ENCODE peak calls at places on chromosomes 2 and 18, in five cellular contexts. One of them, this sample, is unnamed.

GRCh38 chr18:23837591-23837990 is 148.3 kb downstream of the LAMA3 start:
- DNase-seq in CD4-positive, alpha-beta T cell: no peak
- DNase-seq in coronary artery: no peak
- DNase-seq in A549: no peak
- DNase-seq in hepatocyte: no peak
- DNase-seq in this sample: no peak

GRCh38 chr2:174399171-174399570 is 3.6 kb downstream of the SCRN3 start:
- DNase-seq in CD4-positive, alpha-beta T cell: no peak
- DNase-seq in coronary artery: no peak
- DNase-seq in A549: no peak
- DNase-seq in hepatocyte: no peak
- DNase-seq in this sample: no peak

GRCh38 chr2:101868525-101868924 is 123.2 kb upstream of the IL1R2 start:
- DNase-seq in CD4-positive, alpha-beta T cell: no peak
- DNase-seq in coronary artery: no peak
- DNase-seq in A549: no peak
- DNase-seq in hepatocyte: no peak
- DNase-seq in this sample: no peak

GRCh38 chr18:44601447-44601846 is 79.2 kb upstream of the SETBP1 start:
- DNase-seq in CD4-positive, alpha-beta T cell: no peak
- DNase-seq in coronary artery: no peak
- DNase-seq in A549: no peak
- DNase-seq in hepatocyte: peak
- DNase-seq in this sample: no peak

GRCh38 chr2:197198890-197199289 is 111.7 kb downstream of the ANKRD44 start:
- DNase-seq in CD4-positive, alpha-beta T cell: peak
- DNase-seq in coronary artery: no peak
- DNase-seq in A549: no peak
- DNase-seq in hepatocyte: no peak
- DNase-seq in this sample: no peak

GRCh38 chr2:186484062-186484735 is 1.9 kb upstream of the ZC3H15 start:
- DNase-seq in CD4-positive, alpha-beta T cell: no peak
- DNase-seq in coronary artery: no peak
- DNase-seq in A549: no peak
- DNase-seq in hepatocyte: peak
- DNase-seq in this sample: no peak

GRCh38 chr2:45797451-45798230 is 146.2 kb downstream of the PRKCE start:
- DNase-seq in CD4-positive, alpha-beta T cell: no peak
- DNase-seq in coronary artery: no peak
- DNase-seq in A549: no peak
- DNase-seq in hepatocyte: no peak
- DNase-seq in this sample: no peak

GRCh38 chr2:239819091-239819973 is 205.8 kb downstream of the NDUFA10 start:
- DNase-seq in CD4-positive, alpha-beta T cell: no peak
- DNase-seq in coronary artery: peak
- DNase-seq in A549: no peak
- DNase-seq in hepatocyte: no peak
- DNase-seq in this sample: no peak

GRCh38 chr2:225793736-225794550 is 394.4 kb downstream of the NYAP2 start:
- DNase-seq in CD4-positive, alpha-beta T cell: no peak
- DNase-seq in coronary artery: no peak
- DNase-seq in A549: no peak
- DNase-seq in hepatocyte: no peak
- DNase-seq in this sample: no peak

GRCh38 chr2:74778381-74779371 is 55.3 kb upstream of the HK2 start:
- DNase-seq in CD4-positive, alpha-beta T cell: no peak
- DNase-seq in coronary artery: no peak
- DNase-seq in A549: no peak
- DNase-seq in hepatocyte: no peak
- DNase-seq in this sample: no peak

GRCh38 chr2:166784296-166784946 is 103.9 kb upstream of the XIRP2 start:
- DNase-seq in CD4-positive, alpha-beta T cell: no peak
- DNase-seq in coronary artery: no peak
- DNase-seq in A549: no peak
- DNase-seq in hepatocyte: peak
- DNase-seq in this sample: no peak

GRCh38 chr2:121828281-121828731 is 72.9 kb downstream of the TSN start:
- DNase-seq in CD4-positive, alpha-beta T cell: no peak
- DNase-seq in coronary artery: no peak
- DNase-seq in A549: no peak
- DNase-seq in hepatocyte: no peak
- DNase-seq in this sample: no peak

GRCh38 chr2:230614913-230615332 is 97.7 kb upstream of the CAB39 start:
- DNase-seq in CD4-positive, alpha-beta T cell: no peak
- DNase-seq in coronary artery: no peak
- DNase-seq in A549: no peak
- DNase-seq in hepatocyte: no peak
- DNase-seq in this sample: no peak

GRCh38 chr2:156883828-156884615 is 373.5 kb upstream of the GALNT5 start:
- DNase-seq in CD4-positive, alpha-beta T cell: no peak
- DNase-seq in coronary artery: no peak
- DNase-seq in A549: peak
- DNase-seq in hepatocyte: no peak
- DNase-seq in this sample: no peak

GRCh38 chr2:202019689-202020450 is 13.8 kb upstream of the FZD7 start:
- DNase-seq in CD4-positive, alpha-beta T cell: no peak
- DNase-seq in coronary artery: no peak
- DNase-seq in A549: no peak
- DNase-seq in hepatocyte: no peak
- DNase-seq in this sample: no peak

GRCh38 chr2:170162261-170162612 is 15.7 kb upstream of the MYO3B start:
- DNase-seq in CD4-positive, alpha-beta T cell: no peak
- DNase-seq in coronary artery: no peak
- DNase-seq in A549: no peak
- DNase-seq in hepatocyte: no peak
- DNase-seq in this sample: no peak

GRCh38 chr18:54672846-54673475 is 81.9 kb downstream of the DYNAP start:
- DNase-seq in CD4-positive, alpha-beta T cell: no peak
- DNase-seq in coronary artery: no peak
- DNase-seq in A549: no peak
- DNase-seq in hepatocyte: peak
- DNase-seq in this sample: peak

GRCh38 chr2:191870744-191871143 is 23.9 kb upstream of the CAVIN2 start:
- DNase-seq in CD4-positive, alpha-beta T cell: no peak
- DNase-seq in coronary artery: no peak
- DNase-seq in A549: no peak
- DNase-seq in hepatocyte: no peak
- DNase-seq in this sample: no peak

GRCh38 chr2:191866675-191867506 is 20.0 kb upstream of the CAVIN2 start:
- DNase-seq in CD4-positive, alpha-beta T cell: no peak
- DNase-seq in coronary artery: no peak
- DNase-seq in A549: peak
- DNase-seq in hepatocyte: peak
- DNase-seq in this sample: peak

GRCh38 chr2:191867507-191867847 is 20.6 kb upstream of the CAVIN2 start:
- DNase-seq in CD4-positive, alpha-beta T cell: no peak
- DNase-seq in coronary artery: no peak
- DNase-seq in A549: no peak
- DNase-seq in hepatocyte: no peak
- DNase-seq in this sample: no peak

GRCh38 chr2:191869781-191870180 is 22.9 kb upstream of the CAVIN2 start:
- DNase-seq in CD4-positive, alpha-beta T cell: no peak
- DNase-seq in coronary artery: no peak
- DNase-seq in A549: no peak
- DNase-seq in hepatocyte: no peak
- DNase-seq in this sample: no peak

GRCh38 chr2:191869178-191869577 is 22.3 kb upstream of the CAVIN2 start:
- DNase-seq in CD4-positive, alpha-beta T cell: no peak
- DNase-seq in coronary artery: no peak
- DNase-seq in A549: no peak
- DNase-seq in hepatocyte: peak
- DNase-seq in this sample: peak
- TF ChIP-seq CTCF in CD4-positive, alpha-beta T cell: no peak
- TF ChIP-seq CTCF in coronary artery: no peak
- TF ChIP-seq CTCF in A549: no peak
- TF ChIP-seq CTCF in hepatocyte: peak
- TF ChIP-seq CTCF in this sample: peak

DNA sequence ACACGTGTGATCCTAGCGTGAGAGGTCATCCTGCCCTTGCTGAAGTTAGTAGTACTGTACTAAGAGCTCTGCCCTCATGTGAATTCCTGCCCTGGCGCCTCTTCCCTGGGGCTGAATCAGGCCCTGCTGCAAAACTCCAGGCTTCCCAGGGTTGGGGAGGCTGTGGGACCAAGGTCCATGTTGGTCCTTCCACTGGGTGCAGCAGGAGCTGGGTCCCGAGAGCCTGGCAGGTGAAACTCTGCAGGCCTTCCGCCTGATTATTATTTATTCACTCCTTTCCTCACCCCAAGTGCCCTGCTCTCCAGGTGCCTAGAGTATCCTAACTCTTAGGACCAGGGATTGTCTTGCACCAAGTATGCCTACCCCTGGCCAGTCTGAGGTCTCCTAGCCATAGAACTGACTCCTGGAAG is 5.3 kb upstream of the CNNM3 start:
- DNase-seq in CD4-positive, alpha-beta T cell: no peak
- DNase-seq in coronary artery: no peak
- DNase-seq in A549: no peak
- DNase-seq in hepatocyte: no peak
- DNase-seq in this sample: no peak
- TF ChIP-seq CTCF in CD4-positive, alpha-beta T cell: no peak
- TF ChIP-seq CTCF in coronary artery: no peak
- TF ChIP-seq CTCF in A549: no peak
- TF ChIP-seq CTCF in hepatocyte: no peak
- TF ChIP-seq CTCF in this sample: no peak

GRCh38 chr2:60794271-60794863 is 38.3 kb downstream of the PAPOLG start:
- DNase-seq in CD4-positive, alpha-beta T cell: no peak
- DNase-seq in coronary artery: no peak
- DNase-seq in A549: peak
- DNase-seq in hepatocyte: no peak
- DNase-seq in this sample: no peak
- TF ChIP-seq CTCF in CD4-positive, alpha-beta T cell: peak
- TF ChIP-seq CTCF in coronary artery: no peak
- TF ChIP-seq CTCF in A549: peak
- TF ChIP-seq CTCF in hepatocyte: peak
- TF ChIP-seq CTCF in this sample: peak

GRCh38 chr2:199463000-199463692 is 5.4 kb upstream of the SATB2 start:
- DNase-seq in CD4-positive, alpha-beta T cell: no peak
- DNase-seq in coronary artery: no peak
- DNase-seq in A549: peak
- DNase-seq in hepatocyte: peak
- DNase-seq in this sample: peak

GRCh38 chr2:199462167-199462976 is 4.6 kb upstream of the SATB2 start:
- DNase-seq in CD4-positive, alpha-beta T cell: no peak
- DNase-seq in coronary artery: no peak
- DNase-seq in A549: no peak
- DNase-seq in hepatocyte: no peak
- DNase-seq in this sample: no peak

GRCh38 chr2:199465390-199465789 is 7.7 kb upstream of the SATB2 start:
- DNase-seq in CD4-positive, alpha-beta T cell: no peak
- DNase-seq in coronary artery: no peak
- DNase-seq in A549: no peak
- DNase-seq in hepatocyte: no peak
- DNase-seq in this sample: no peak

GRCh38 chr2:199464614-199465352 is 7.0 kb upstream of the SATB2 start:
- DNase-seq in CD4-positive, alpha-beta T cell: no peak
- DNase-seq in coronary artery: no peak
- DNase-seq in A549: no peak
- DNase-seq in hepatocyte: no peak
- DNase-seq in this sample: no peak

GRCh38 chr2:199463708-199464613 is 6.2 kb upstream of the SATB2 start:
- DNase-seq in CD4-positive, alpha-beta T cell: no peak
- DNase-seq in coronary artery: no peak
- DNase-seq in A549: no peak
- DNase-seq in hepatocyte: peak
- DNase-seq in this sample: no peak
- TF ChIP-seq CTCF in CD4-positive, alpha-beta T cell: no peak
- TF ChIP-seq CTCF in coronary artery: peak
- TF ChIP-seq CTCF in A549: peak
- TF ChIP-seq CTCF in hepatocyte: no peak
- TF ChIP-seq CTCF in this sample: no peak

GRCh38 chr2:168494190-168494711 is 38.2 kb downstream of the CERS6 start:
- DNase-seq in CD4-positive, alpha-beta T cell: no peak
- DNase-seq in coronary artery: no peak
- DNase-seq in A549: peak
- DNase-seq in hepatocyte: peak
- DNase-seq in this sample: peak
- TF ChIP-seq CTCF in CD4-positive, alpha-beta T cell: no peak
- TF ChIP-seq CTCF in coronary artery: no peak
- TF ChIP-seq CTCF in A549: peak
- TF ChIP-seq CTCF in hepatocyte: peak
- TF ChIP-seq CTCF in this sample: peak

DNA sequence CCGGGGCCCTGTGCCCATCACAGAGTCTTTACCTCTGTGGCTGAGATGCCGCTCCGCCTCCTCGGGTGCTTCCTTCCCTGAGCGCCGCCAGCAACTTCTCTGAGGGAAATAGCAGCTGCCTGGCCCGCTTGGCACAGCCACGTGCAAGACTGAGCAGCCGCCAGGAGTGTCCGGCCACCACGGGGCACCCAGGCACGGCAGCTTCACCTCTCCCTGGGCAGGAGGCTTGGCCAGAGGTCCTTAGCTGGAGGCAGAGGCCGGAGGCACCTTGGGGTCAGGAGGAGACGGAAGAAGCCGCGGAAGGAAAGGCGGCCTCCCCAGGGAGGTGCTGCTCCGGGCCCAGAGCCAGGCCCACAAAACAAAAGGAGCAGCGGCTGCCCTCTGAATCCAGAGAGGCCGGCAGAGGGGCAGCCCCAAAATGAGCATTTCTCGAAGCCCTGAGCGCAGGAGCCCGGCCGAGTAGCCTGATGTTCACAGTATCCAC is 6.0 kb upstream of the LIMS2 start:
- DNase-seq in CD4-positive, alpha-beta T cell: no peak
- DNase-seq in coronary artery: peak
- DNase-seq in A549: no peak
- DNase-seq in hepatocyte: no peak
- DNase-seq in this sample: no peak
- TF ChIP-seq CTCF in CD4-positive, alpha-beta T cell: no peak
- TF ChIP-seq CTCF in coronary artery: no peak
- TF ChIP-seq CTCF in A549: no peak
- TF ChIP-seq CTCF in hepatocyte: no peak
- TF ChIP-seq CTCF in this sample: no peak

GRCh38 chr18:26104037-26104436 is 13.6 kb upstream of the SS18 start:
- DNase-seq in CD4-positive, alpha-beta T cell: no peak
- DNase-seq in coronary artery: no peak
- DNase-seq in A549: no peak
- DNase-seq in hepatocyte: no peak
- DNase-seq in this sample: no peak

DNA sequence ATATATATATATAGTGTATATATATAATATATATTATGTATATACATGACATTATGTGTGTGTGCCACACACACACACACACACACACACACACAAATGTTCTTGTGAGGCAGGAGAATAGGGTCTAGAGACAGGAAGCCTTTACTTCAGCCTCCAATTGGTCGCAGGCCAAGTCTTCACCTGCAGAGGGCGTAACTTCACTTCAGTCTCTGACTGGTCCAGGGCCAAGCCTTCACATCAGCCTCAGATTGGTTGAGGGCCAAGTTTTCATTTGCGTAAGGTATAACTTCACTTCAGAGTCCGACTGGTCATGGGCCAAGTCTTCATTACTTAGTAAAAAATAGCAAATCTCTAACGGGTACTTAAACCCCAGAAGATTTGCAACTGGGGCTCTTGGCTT is 13.2 kb upstream of the SS18 start:
- DNase-seq in CD4-positive, alpha-beta T cell: peak
- DNase-seq in coronary artery: no peak
- DNase-seq in A549: no peak
- DNase-seq in hepatocyte: peak
- DNase-seq in this sample: no peak
- TF ChIP-seq CTCF in CD4-positive, alpha-beta T cell: no peak
- TF ChIP-seq CTCF in coronary artery: no peak
- TF ChIP-seq CTCF in A549: no peak
- TF ChIP-seq CTCF in hepatocyte: no peak
- TF ChIP-seq CTCF in this sample: no peak

GRCh38 chr2:98258906-98259305 is 87.3 kb upstream of the CNGA3 start:
- DNase-seq in CD4-positive, alpha-beta T cell: no peak
- DNase-seq in coronary artery: no peak
- DNase-seq in A549: no peak
- DNase-seq in hepatocyte: no peak
- DNase-seq in this sample: no peak
- TF ChIP-seq CTCF in CD4-positive, alpha-beta T cell: no peak
- TF ChIP-seq CTCF in coronary artery: no peak
- TF ChIP-seq CTCF in A549: no peak
- TF ChIP-seq CTCF in hepatocyte: no peak
- TF ChIP-seq CTCF in this sample: no peak

This sample was measured in Caco-2.